ENCODE peak calls at places on chromosomes 6 and 20, in ten cellular contexts. H is psoas muscle, S is H9, Q is astrocyte, I is upper lobe of right lung, Z is GM23248, G is GM12878, F is right cardiac atrium, A is heart left ventricle, T is heart right ventricle. D is an unnamed sample.
A peak's percentile ranks its signal among the peaks of the same experiment; 100 is the strongest.

GRCh38 chr20:17594443-17594842 is 24.6 kb downstream of the DSTN start:
- DNase-seq in I (no peak), F (no peak), S (no peak), A (no peak), H (no peak), Q (peak; percentile 72), T (peak; percentile 27), G (no peak), Z (peak; percentile 75), D (no peak)

GRCh38 chr6:134437376-134437775 is 119.5 kb upstream of the SGK1 start:
- DNase-seq in Q (peak; percentile 40), A (no peak), T (no peak), S (no peak), Z (peak; percentile 52), I (no peak), G (peak; percentile 15), F (no peak), H (no peak), D (no peak)

GRCh38 chr6:136751991-136752390 is 40.3 kb downstream of the MAP3K5 start:
- DNase-seq in Z (no peak), T (no peak), H (no peak), F (no peak), Q (no peak), S (no peak), G (no peak), I (no peak), A (no peak), D (no peak)

GRCh38 chr6:163816441-163816840 is 401.9 kb downstream of the QKI start:
- DNase-seq in G (no peak), Z (no peak), F (no peak), Q (no peak), I (no peak), H (no peak), S (no peak), T (no peak), A (no peak), D (no peak)

GRCh38 chr6:1057490-1058135 is 254.3 kb upstream of the FOXQ1 start:
- DNase-seq in H (no peak), T (no peak), Q (no peak), S (no peak), G (no peak), I (no peak), Z (no peak), F (no peak), A (no peak), D (no peak)

GRCh38 chr20:52921300-52921699 is 50.9 kb upstream of the TSHZ2 start:
- DNase-seq in I (no peak), G (no peak), F (no peak), H (no peak), A (no peak), S (no peak), Q (no peak), T (no peak), Z (no peak), D (no peak)

GRCh38 chr6:111844921-111845320 is 28.3 kb downstream of the FYN start:
- DNase-seq in Z (no peak), H (no peak), G (no peak), T (no peak), Q (no peak), F (peak; percentile 20), A (peak; percentile 50), I (no peak), S (peak; percentile 56), D (no peak)

GRCh38 chr6:5359413-5359812 is 98.1 kb downstream of the FARS2 start:
- DNase-seq in I (no peak), Z (no peak), H (no peak), S (no peak), Q (no peak), T (no peak), F (no peak), A (no peak), G (no peak), D (no peak)

DNA sequence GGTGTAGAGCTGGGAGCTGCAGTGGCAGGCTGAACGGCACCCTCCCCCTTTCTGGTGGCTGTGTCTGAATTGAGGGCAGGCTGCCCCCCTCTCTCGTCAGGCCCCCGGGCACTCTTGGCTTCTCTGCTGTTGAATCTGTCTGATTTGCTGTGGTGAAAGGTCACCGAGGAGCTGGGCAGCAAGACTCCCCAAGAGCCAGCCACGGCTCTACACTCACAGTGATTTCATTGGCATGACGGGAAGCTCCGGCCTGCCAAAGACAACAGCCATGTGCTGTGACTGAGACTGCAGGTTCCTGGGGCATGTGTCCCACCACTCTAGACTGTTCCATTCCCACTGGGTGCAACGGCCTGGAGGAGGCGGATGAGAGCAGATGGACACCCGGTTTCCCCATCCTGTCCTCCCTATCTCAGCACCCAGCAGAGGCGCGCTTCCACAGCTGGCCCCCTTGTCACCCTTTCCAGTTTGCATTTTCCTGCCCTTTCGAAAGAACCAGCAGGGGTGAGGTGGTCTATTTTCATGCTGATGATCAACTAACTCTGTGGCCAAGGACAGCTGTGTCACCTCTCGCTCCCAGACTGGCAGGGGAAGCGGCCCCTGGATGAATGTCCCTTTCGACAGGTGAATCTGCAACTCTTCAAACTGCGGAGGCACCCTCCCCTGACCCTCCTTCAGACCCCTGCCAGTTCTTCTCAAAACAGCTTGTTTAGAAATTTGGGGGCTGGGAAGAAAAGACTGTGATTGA is 2.2 kb downstream of the APCDD1L start:
- DNase-seq in G (no peak), T (no peak), F (peak; percentile 51), Z (peak; percentile 17), H (no peak), A (no peak), I (no peak), Q (peak; percentile 41), S (peak; percentile 52), D (no peak)
- H3K27me3 ChIP-seq in G (no peaks in the 10 kb centered on the region), T (peaks cover 8% of the 10 kb centered on the region), F (no peaks in the 10 kb centered on the region), Z (no peaks in the 10 kb centered on the region), H (peaks cover 62% of the 10 kb centered on the region), A (peaks cover 12% of the 10 kb centered on the region), I (peaks cover 35% of the 10 kb centered on the region), Q (peaks cover 9% of the 10 kb centered on the region), S (peaks cover 18% of the 10 kb centered on the region), D (peaks cover 23% of the 10 kb centered on the region)

GRCh38 chr20:61803416-61803902 is 262.2 kb downstream of the TAF4 start:
- DNase-seq in Z (peak; percentile 11), H (no peak), F (no peak), I (peak; percentile 44), S (no peak), Q (peak; percentile 2), A (no peak), T (no peak), G (no peak), D (no peak)

GRCh38 chr20:61804896-61805295 is 260.8 kb downstream of the TAF4 start:
- DNase-seq in G (no peak), Z (peak; percentile 36), F (no peak), T (no peak), Q (peak; percentile 3), A (no peak), H (no peak), S (no peak), I (peak; percentile 40), D (peak; percentile 26)

GRCh38 chr20:61802721-61803311 is 262.9 kb downstream of the TAF4 start:
- DNase-seq in F (no peak), G (no peak), Z (no peak), H (no peak), A (no peak), S (no peak), Q (no peak), I (peak; percentile 51), T (no peak), D (no peak)

GRCh38 chr20:61805365-61805764 is 260.3 kb downstream of the TAF4 start:
- DNase-seq in I (peak; percentile 33), T (no peak), Q (no peak), A (no peak), S (no peak), F (no peak), G (no peak), Z (no peak), H (no peak), D (no peak)

DNA sequence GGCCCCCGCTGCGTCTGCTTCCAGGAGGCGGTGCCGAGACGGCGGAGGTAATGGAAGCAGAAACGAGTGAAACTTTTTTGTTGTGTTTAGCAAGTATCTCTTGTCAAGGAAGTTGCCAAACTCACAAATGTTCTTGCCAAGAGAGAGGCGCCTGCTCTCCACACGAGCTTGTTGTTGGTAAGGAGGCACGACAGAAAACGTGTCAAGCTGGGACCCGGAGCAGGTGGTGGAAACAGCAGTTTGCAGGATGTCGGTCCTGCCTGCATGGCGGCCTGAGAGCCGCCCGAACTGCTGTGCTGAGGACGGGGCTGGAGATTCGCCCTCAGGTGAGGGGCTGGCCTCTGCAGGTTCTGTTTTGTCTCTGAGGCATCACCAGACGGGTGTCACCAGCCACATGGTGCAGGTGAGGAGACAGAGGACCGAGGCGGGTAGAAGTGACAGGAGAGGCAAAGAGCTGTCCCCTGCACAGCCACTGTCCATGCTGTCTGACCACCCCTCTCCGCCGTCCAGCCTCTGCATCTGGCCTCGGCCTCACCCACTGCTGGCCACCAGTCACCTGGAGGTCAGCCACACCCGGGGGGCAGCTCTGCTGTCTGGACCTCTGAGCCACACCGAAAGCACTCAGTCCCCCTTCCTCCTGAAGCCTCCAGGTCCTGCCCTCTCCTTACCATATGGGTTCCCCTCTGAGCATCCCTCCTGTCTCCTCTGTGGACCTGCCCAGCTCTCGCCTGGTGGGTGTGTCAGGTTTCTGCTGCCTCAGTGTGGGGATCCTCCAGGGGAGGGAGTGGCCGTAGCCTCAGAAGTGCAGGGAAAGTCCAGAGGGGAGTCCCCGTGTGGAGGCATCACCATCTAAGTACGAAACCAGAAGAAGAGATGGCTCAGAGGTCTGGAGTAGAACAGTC is 261.5 kb downstream of the TAF4 start:
- DNase-seq in I (peak; percentile 54), H (peak; percentile 48), Z (peak; percentile 38), F (no peak), S (no peak), T (no peak), Q (peak; percentile 6), A (no peak), G (peak; percentile 3), D (peak; percentile 43)
- H3K27me3 ChIP-seq in I (peaks cover 28% of the 10 kb centered on the region), H (peaks cover 56% of the 10 kb centered on the region), Z (peaks cover 36% of the 10 kb centered on the region), F (no peaks in the 10 kb centered on the region), S (peaks cover 2% of the 10 kb centered on the region), T (no peaks in the 10 kb centered on the region), Q (peaks cover 5% of the 10 kb centered on the region), A (peaks cover 8% of the 10 kb centered on the region), G (no peaks in the 10 kb centered on the region), D (no peaks in the 10 kb centered on the region)

GRCh38 chr6:168494726-168495125 is 53.7 kb downstream of the SMOC2 start:
- DNase-seq in Z (no peak), F (no peak), T (no peak), G (no peak), Q (no peak), A (no peak), H (no peak), S (no peak), I (no peak), D (no peak)

GRCh38 chr6:168495133-168495532 is 54.1 kb downstream of the SMOC2 start:
- DNase-seq in T (no peak), F (no peak), G (no peak), Q (no peak), I (no peak), A (no peak), H (no peak), S (no peak), Z (no peak), D (no peak)

GRCh38 chr6:168496139-168496840 is 55.3 kb downstream of the SMOC2 start:
- DNase-seq in I (no peak), F (no peak), T (no peak), S (peak; percentile 38), G (no peak), Z (no peak), Q (no peak), A (no peak), H (no peak), D (no peak)

GRCh38 chr6:168496932-168497331 is 55.9 kb downstream of the SMOC2 start:
- DNase-seq in Q (no peak), A (no peak), Z (no peak), H (no peak), F (no peak), G (no peak), T (no peak), S (peak; percentile 45), I (no peak), D (no peak)

DNA sequence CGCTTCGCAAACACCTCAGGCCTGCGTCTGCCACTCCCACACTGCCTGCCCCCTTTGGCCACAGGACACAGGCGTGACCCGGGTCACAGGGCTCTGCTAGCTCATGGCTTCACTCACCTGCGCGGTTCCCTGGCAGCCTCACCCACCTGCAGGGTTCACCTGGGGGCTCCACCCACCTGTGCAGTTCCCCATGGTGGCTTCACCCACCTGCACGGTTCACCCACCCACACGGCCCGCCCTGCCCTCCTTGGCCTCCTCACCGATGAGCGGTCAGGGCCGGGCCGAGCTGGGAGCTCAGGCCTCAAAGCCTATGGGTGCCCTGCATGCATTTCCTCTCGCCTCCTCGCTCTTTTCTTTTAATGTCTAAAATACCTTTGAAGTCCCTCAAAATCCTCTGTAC is 54.7 kb downstream of the SMOC2 start:
- DNase-seq in Z (no peak), H (no peak), G (no peak), I (no peak), F (no peak), A (no peak), Q (no peak), S (no peak), T (no peak), D (no peak)
- H3K27me3 ChIP-seq in Z (no peaks in the 10 kb centered on the region), H (peaks cover 7% of the 10 kb centered on the region), G (no peaks in the 10 kb centered on the region), I (no peaks in the 10 kb centered on the region), F (no peaks in the 10 kb centered on the region), A (no peaks in the 10 kb centered on the region), Q (no peaks in the 10 kb centered on the region), S (no peaks in the 10 kb centered on the region), T (no peaks in the 10 kb centered on the region), D (no peaks in the 10 kb centered on the region)

GRCh38 chr6:166442131-166442530 is 59.4 kb upstream of the MPC1 start:
- DNase-seq in F (no peak), Z (no peak), A (no peak), H (no peak), G (no peak), S (no peak), T (no peak), I (no peak), Q (no peak), D (no peak)

GRCh38 chr6:166444446-166444845 is 61.7 kb upstream of the MPC1 start:
- DNase-seq in I (no peak), Z (no peak), A (no peak), T (no peak), Q (no peak), H (no peak), S (no peak), G (no peak), F (no peak), D (peak; percentile 21)

GRCh38 chr6:166441641-166442078 is 58.9 kb upstream of the MPC1 start:
- DNase-seq in I (peak; percentile 45), F (no peak), G (no peak), Z (no peak), T (no peak), A (no peak), Q (no peak), H (no peak), S (no peak), D (no peak)

GRCh38 chr6:166440729-166441128 is 58.0 kb upstream of the MPC1 start:
- DNase-seq in I (no peak), F (no peak), A (no peak), Z (no peak), H (no peak), T (no peak), Q (no peak), S (no peak), G (no peak), D (no peak)

GRCh38 chr6:166443166-166443565 is 60.4 kb upstream of the MPC1 start:
- DNase-seq in Z (no peak), G (no peak), T (no peak), F (no peak), Q (no peak), A (no peak), I (no peak), S (no peak), H (no peak), D (no peak)
- H3K27me3 ChIP-seq in Z (no peaks in the 10 kb centered on the region), G (no peaks in the 10 kb centered on the region), T (no peaks in the 10 kb centered on the region), F (no peaks in the 10 kb centered on the region), Q (no peaks in the 10 kb centered on the region), A (no peaks in the 10 kb centered on the region), I (no peaks in the 10 kb centered on the region), S (no peaks in the 10 kb centered on the region), H (no peaks in the 10 kb centered on the region), D (no peaks in the 10 kb centered on the region)

D was measured in dorsolateral prefrontal cortex.